ENCODE peak calls at places on chromosomes 1 and 21, in four cellular contexts. C is HL-60, X is GM12878, P is K562. Q is an unnamed sample.

GRCh38 chr21:42525228-42525604 is 11.6 kb downstream of the SLC37A1 start:
- DNase-seq in P (no peak), X (no peak), C (no peak), Q (no peak)

GRCh38 chr1:225425211-225425786 is 2.5 kb downstream of the LBR start:
- DNase-seq in X (no peak), P (no peak), C (peak; percentile 81), Q (no peak)

GRCh38 chr1:59105548-59106507 is 191.1 kb upstream of the FGGY start:
- DNase-seq in P (no peak), C (no peak), X (no peak), Q (no peak)

GRCh38 chr1:61647142-61647541 is 77.8 kb downstream of the TM2D1 start:
- DNase-seq in C (no peak), P (no peak), X (no peak), Q (no peak)

GRCh38 chr1:183238071-183238470 is 52.0 kb downstream of the LAMC2 start:
- DNase-seq in X (no peak), P (no peak), C (no peak), Q (no peak)

GRCh38 chr1:10836726-10837125 is 40.3 kb upstream of the CASZ1 start:
- DNase-seq in X (no peak), P (no peak), C (no peak), Q (no peak)

GRCh38 chr1:35499652-35500176 is 57.5 kb downstream of the KIAA0319L start:
- DNase-seq in X (no peak), C (no peak), P (peak; percentile 90), Q (no peak)

GRCh38 chr1:228090613-228091081 is 8.1 kb downstream of the ARF1 start:
- DNase-seq in P (no peak), X (no peak), C (no peak), Q (no peak)

GRCh38 chr21:41425954-41426655 is at the start of gene MX1:
- DNase-seq in P (no peak), X (peak; percentile 61), C (no peak), Q (peak; percentile 85)

GRCh38 chr1:94672934-94673333 is 131.4 kb upstream of the F3 start:
- DNase-seq in C (no peak), X (no peak), P (no peak), Q (no peak)

GRCh38 chr1:17233675-17234074 is 15.2 kb upstream of the PADI3 start:
- DNase-seq in P (no peak), X (no peak), C (no peak), Q (no peak)

GRCh38 chr1:25341746-25342145 is 3.6 kb downstream of the TMEM50A start:
- DNase-seq in C (no peak), P (no peak), X (no peak), Q (no peak)

GRCh38 chr1:31029031-31029430 is 36.5 kb downstream of the PUM1 start:
- DNase-seq in C (no peak), P (no peak), X (no peak), Q (no peak)

GRCh38 chr1:161172776-161173376 is 4.4 kb downstream of the B4GALT3 start:
- DNase-seq in X (no peak), P (no peak), C (no peak), Q (no peak)

GRCh38 chr1:230581446-230582079 is 60.7 kb upstream of the COG2 start:
- DNase-seq in C (peak; percentile 39), X (no peak), P (peak; percentile 46), Q (no peak)

GRCh38 chr1:9892563-9893528 is 17.2 kb downstream of the CTNNBIP1 start:
- DNase-seq in X (no peak), P (no peak), C (peak; percentile 89), Q (no peak)

GRCh38 chr1:42931108-42931539 is 27.5 kb downstream of the SLC2A1 start:
- DNase-seq in X (peak; percentile 69), P (peak; percentile 76), C (peak; percentile 91), Q (peak; percentile 72)

GRCh38 chr1:220491891-220492290 is 36.0 kb upstream of the MARK1 start:
- DNase-seq in C (no peak), X (no peak), P (no peak), Q (no peak)

GRCh38 chr1:235648954-235649721 is 446 bp downstream of the GNG4 start:
- DNase-seq in X (no peak), P (no peak), C (peak; percentile 68), Q (peak; percentile 56)

GRCh38 chr1:89130716-89131115 is 4.8 kb upstream of the GBP2 start:
- DNase-seq in C (no peak), P (no peak), X (no peak), Q (no peak)

GRCh38 chr1:178609015-178609414 is 96.1 kb downstream of the TEX35 start:
- DNase-seq in X (no peak), C (no peak), P (no peak), Q (no peak)

GRCh38 chr1:12358499-12358898 is 128.7 kb downstream of the VPS13D start:
- DNase-seq in P (no peak), C (no peak), X (no peak), Q (no peak)

GRCh38 chr1:43414634-43415223 is 25.0 kb downstream of the SZT2 start:
- DNase-seq in X (no peak), P (peak; percentile 90), C (peak; percentile 68), Q (no peak)

GRCh38 chr1:151143986-151144385 is 2.4 kb downstream of the SEMA6C start:
- DNase-seq in C (no peak), X (no peak), P (no peak), Q (no peak)

GRCh38 chr1:77057994-77058585 is 161.1 kb downstream of the PIGK start:
- DNase-seq in X (no peak), C (no peak), P (no peak), Q (no peak)

GRCh38 chr1:77056525-77056924 is 162.7 kb downstream of the PIGK start:
- DNase-seq in X (no peak), C (no peak), P (no peak), Q (no peak)

GRCh38 chr1:77063118-77063517 is 156.1 kb downstream of the PIGK start:
- DNase-seq in C (no peak), X (no peak), P (no peak), Q (no peak)

GRCh38 chr1:77060000-77060399 is 159.2 kb downstream of the PIGK start:
- DNase-seq in P (no peak), X (no peak), C (peak; percentile 72), Q (no peak)
- TF ChIP-seq SPI1 in P (no peak), X (no peak), C (peak; percentile 60), Q (no peak)

GRCh38 chr1:160082487-160082886 is 1.1 kb downstream of the KCNJ9 start:
- DNase-seq in P (no peak), C (no peak), X (no peak), Q (no peak)
- TF ChIP-seq SPI1 in P (no peak), C (no peak), X (no peak), Q (no peak)

GRCh38 chr1:186202174-186202843 is 172.7 kb downstream of the TPR start:
- DNase-seq in X (no peak), C (no peak), P (no peak), Q (no peak)
- TF ChIP-seq SPI1 in X (no peak), C (no peak), P (no peak), Q (no peak)

DNA sequence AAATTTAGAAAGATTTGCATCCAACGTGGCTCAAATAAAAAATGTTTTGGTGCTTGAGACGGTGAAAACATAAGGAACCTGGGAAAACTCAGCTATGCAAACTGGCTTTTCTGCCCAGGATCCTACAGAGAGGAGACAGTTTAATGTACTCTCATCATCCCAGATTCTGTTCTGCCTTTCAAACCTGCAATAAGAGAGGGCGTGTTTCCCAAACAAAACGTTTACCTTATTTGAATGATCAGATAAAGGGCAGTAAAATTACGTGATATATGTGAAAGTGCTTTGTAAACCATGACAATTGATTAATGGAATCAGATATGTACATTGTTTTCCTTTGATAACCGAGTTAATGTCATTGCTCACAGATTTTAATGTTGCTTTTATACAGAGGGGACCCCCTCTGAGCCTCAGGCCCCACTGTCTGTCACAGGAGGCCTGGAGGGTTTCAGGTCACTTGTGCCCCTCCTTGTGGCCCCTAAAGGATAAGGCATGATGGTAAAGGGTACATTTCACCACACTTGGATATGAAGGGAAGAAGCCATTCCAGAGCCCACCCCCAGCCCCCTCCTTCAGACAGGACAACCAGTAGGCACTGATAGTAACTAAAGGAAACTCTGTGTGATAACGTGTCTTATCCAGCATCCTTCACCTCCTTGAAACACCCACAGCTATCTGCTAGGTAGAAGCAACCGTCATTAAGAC is 157.6 kb downstream of the EDEM3 start:
- DNase-seq in P (no peak), C (no peak), X (no peak), Q (no peak)
- TF ChIP-seq SPI1 in P (no peak), C (no peak), X (no peak), Q (no peak)

GRCh38 chr1:167766538-167766937 is 44.8 kb downstream of the MPZL1 start:
- DNase-seq in P (no peak), C (no peak), X (no peak), Q (no peak)
- TF ChIP-seq SPI1 in P (no peak), C (no peak), X (no peak), Q (no peak)